ENCODE peak calls at places on chromosome 17, in six cellular contexts. A, V, R, E, O and S are unnamed samples.

GRCh38 chr17:10156579-10157488 is 41.6 kb downstream of the GAS7 start:
- DNase-seq in A (no peak), V (no peak), R (no peak), E (no peak), O (no peak), S (no peak)

GRCh38 chr17:41894791-41895331 is 23.9 kb downstream of the ACLY start:
- DNase-seq in A (peak), V (peak), R (no peak), E (no peak), O (no peak), S (peak)

GRCh38 chr17:58338907-58339774 is 10.5 kb upstream of the TSPOAP1 start:
- DNase-seq in A (peak), V (peak), R (peak), E (no peak), O (peak), S (peak)

GRCh38 chr17:37312137-37312923 is 63.5 kb upstream of the C17orf78 start:
- DNase-seq in A (no peak), V (no peak), R (no peak), E (peak), O (no peak), S (no peak)

GRCh38 chr17:29045734-29046133 is 2.8 kb downstream of the PIPOX start:
- DNase-seq in A (no peak), V (no peak), R (no peak), E (no peak), O (no peak), S (no peak)

GRCh38 chr17:17164676-17165075 is 41.5 kb downstream of the PLD6 start:
- DNase-seq in A (no peak), V (no peak), R (no peak), E (no peak), O (no peak), S (no peak)

GRCh38 chr17:43591750-43592562 is 45.8 kb upstream of the ETV4 start:
- DNase-seq in A (peak), V (peak), R (no peak), E (no peak), O (peak), S (peak)

GRCh38 chr17:62824290-62825135 is 16.4 kb upstream of the MARCHF10 start:
- DNase-seq in A (peak), V (peak), R (peak), E (no peak), O (no peak), S (peak)

GRCh38 chr17:21677126-21677910 is 15.0 kb upstream of the KCNJ18 start:
- DNase-seq in A (no peak), V (no peak), R (no peak), E (no peak), O (peak), S (no peak)

GRCh38 chr17:64281962-64282752 is 19.1 kb upstream of the TEX2 start:
- DNase-seq in A (peak), V (peak), R (peak), E (peak), O (no peak), S (peak)

GRCh38 chr17:35315283-35315682 is 58.1 kb downstream of the SLFN11 start:
- DNase-seq in A (peak), V (peak), R (no peak), E (no peak), O (no peak), S (peak)

GRCh38 chr17:80790981-80791742 is 200.5 kb upstream of the CHMP6 start:
- DNase-seq in A (no peak), V (no peak), R (peak), E (no peak), O (no peak), S (no peak)

GRCh38 chr17:73210002-73210678 is 17.3 kb downstream of the COG1 start:
- DNase-seq in A (no peak), V (peak), R (no peak), E (no peak), O (no peak), S (no peak)

GRCh38 chr17:60473788-60474187 is 51.5 kb downstream of the CHCT1 start:
- DNase-seq in A (no peak), V (peak), R (no peak), E (no peak), O (no peak), S (no peak)

GRCh38 chr17:68381076-68381900 is 76.0 kb downstream of the WIPI1 start:
- DNase-seq in A (peak), V (peak), R (peak), E (no peak), O (peak), S (peak)

GRCh38 chr17:36934144-36934758 is 3.0 kb upstream of the LHX1 start:
- DNase-seq in A (no peak), V (no peak), R (no peak), E (no peak), O (no peak), S (no peak)

GRCh38 chr17:68613739-68614298 is 12.7 kb upstream of the FAM20A start:
- DNase-seq in A (peak), V (peak), R (peak), E (peak), O (no peak), S (no peak)

GRCh38 chr17:75065562-75066151 is 18.6 kb downstream of the KCTD2 start:
- DNase-seq in A (no peak), V (peak), R (no peak), E (no peak), O (no peak), S (peak)

GRCh38 chr17:11668633-11669032 is 70.4 kb downstream of the DNAH9 start:
- DNase-seq in A (no peak), V (no peak), R (no peak), E (no peak), O (no peak), S (no peak)

GRCh38 chr17:41962768-41963434 is 3.7 kb upstream of the CNP start:
- DNase-seq in A (peak), V (peak), R (peak), E (peak), O (peak), S (peak)

GRCh38 chr17:74959826-74960738 is 12.5 kb downstream of the HID1 start:
- DNase-seq in A (peak), V (peak), R (no peak), E (no peak), O (no peak), S (peak)

GRCh38 chr17:40447148-40447644 is 3.9 kb downstream of the IGFBP4 start:
- DNase-seq in A (no peak), V (no peak), R (no peak), E (no peak), O (peak), S (no peak)

GRCh38 chr17:81955058-81955681 is 5.8 kb downstream of the NOTUM start:
- DNase-seq in A (no peak), V (no peak), R (no peak), E (no peak), O (no peak), S (no peak)

GRCh38 chr17:80949451-80950421 is 41.9 kb upstream of the CHMP6 start:
- DNase-seq in A (no peak), V (no peak), R (no peak), E (no peak), O (peak), S (no peak)

GRCh38 chr17:41354538-41354937 is 3.9 kb upstream of the KRT33A start:
- DNase-seq in A (no peak), V (no peak), R (no peak), E (no peak), O (no peak), S (no peak)

GRCh38 chr17:13362341-13363122 is 239.2 kb downstream of the HS3ST3A1 start:
- DNase-seq in A (peak), V (peak), R (no peak), E (no peak), O (no peak), S (peak)

GRCh38 chr17:39953471-39953888 is 9.3 kb upstream of the GSDMA start:
- DNase-seq in A (no peak), V (no peak), R (no peak), E (no peak), O (no peak), S (no peak)

GRCh38 chr17:75684924-75685323 is 17.8 kb downstream of the SAP30BP start:
- DNase-seq in A (peak), V (peak), R (no peak), E (no peak), O (peak), S (peak)

GRCh38 chr17:45951941-45952340 is 47.1 kb upstream of the STH start:
- DNase-seq in A (no peak), V (no peak), R (no peak), E (no peak), O (no peak), S (no peak)